ENCODE peak calls at places on chromosomes 5 and 9, in ten cellular contexts. One of them, this sample, is unnamed.

GRCh38 chr5:126267435-126267834 is 155.8 kb upstream of the GRAMD2B start:
- DNase-seq in NT2/D1: no peak
- DNase-seq in stimulated activated CD8-positive, alpha-beta memory T cell treated with anti-CD3 and anti-CD28 coated beads, Interleukin-7, amount 100 ng/mL, for 4 hours: no peak
- DNase-seq in foreskin keratinocyte: no peak
- DNase-seq in iPS-NIHi11: no peak
- DNase-seq in naive thymus-derived CD4-positive, alpha-beta T cell: no peak
- DNase-seq in hypothalamus: no peak
- DNase-seq in AG20443: no peak
- DNase-seq in M059J: peak; percentile 16
- DNase-seq in heart left ventricle: no peak
- DNase-seq in this sample: no peak

GRCh38 chr9:113380869-113381378 is 4.1 kb upstream of the HDHD3 start:
- DNase-seq in NT2/D1: no peak
- DNase-seq in stimulated activated CD8-positive, alpha-beta memory T cell treated with anti-CD3 and anti-CD28 coated beads, Interleukin-7, amount 100 ng/mL, for 4 hours: no peak
- DNase-seq in foreskin keratinocyte: no peak
- DNase-seq in iPS-NIHi11: no peak
- DNase-seq in naive thymus-derived CD4-positive, alpha-beta T cell: no peak
- DNase-seq in hypothalamus: no peak
- DNase-seq in AG20443: no peak
- DNase-seq in M059J: no peak
- DNase-seq in heart left ventricle: no peak
- DNase-seq in this sample: no peak

GRCh38 chr5:74428275-74428674 is 212.3 kb downstream of the ENC1 start:
- DNase-seq in NT2/D1: no peak
- DNase-seq in stimulated activated CD8-positive, alpha-beta memory T cell treated with anti-CD3 and anti-CD28 coated beads, Interleukin-7, amount 100 ng/mL, for 4 hours: no peak
- DNase-seq in foreskin keratinocyte: no peak
- DNase-seq in iPS-NIHi11: no peak
- DNase-seq in naive thymus-derived CD4-positive, alpha-beta T cell: no peak
- DNase-seq in hypothalamus: no peak
- DNase-seq in AG20443: no peak
- DNase-seq in M059J: no peak
- DNase-seq in heart left ventricle: no peak
- DNase-seq in this sample: no peak

GRCh38 chr5:104189031-104189430 is 626.4 kb upstream of the NUDT12 start:
- DNase-seq in NT2/D1: no peak
- DNase-seq in stimulated activated CD8-positive, alpha-beta memory T cell treated with anti-CD3 and anti-CD28 coated beads, Interleukin-7, amount 100 ng/mL, for 4 hours: no peak
- DNase-seq in foreskin keratinocyte: peak; percentile 56
- DNase-seq in iPS-NIHi11: no peak
- DNase-seq in naive thymus-derived CD4-positive, alpha-beta T cell: no peak
- DNase-seq in hypothalamus: no peak
- DNase-seq in AG20443: no peak
- DNase-seq in M059J: peak; percentile 87
- DNase-seq in heart left ventricle: no peak
- DNase-seq in this sample: no peak

GRCh38 chr5:31800351-31800750 is 161.4 kb downstream of the PDZD2 start:
- DNase-seq in NT2/D1: no peak
- DNase-seq in stimulated activated CD8-positive, alpha-beta memory T cell treated with anti-CD3 and anti-CD28 coated beads, Interleukin-7, amount 100 ng/mL, for 4 hours: no peak
- DNase-seq in foreskin keratinocyte: no peak
- DNase-seq in iPS-NIHi11: no peak
- DNase-seq in naive thymus-derived CD4-positive, alpha-beta T cell: no peak
- DNase-seq in hypothalamus: no peak
- DNase-seq in AG20443: no peak
- DNase-seq in M059J: no peak
- DNase-seq in heart left ventricle: no peak
- DNase-seq in this sample: no peak

GRCh38 chr5:91850031-91850430 is 466.9 kb upstream of the ARRDC3 start:
- DNase-seq in NT2/D1: no peak
- DNase-seq in stimulated activated CD8-positive, alpha-beta memory T cell treated with anti-CD3 and anti-CD28 coated beads, Interleukin-7, amount 100 ng/mL, for 4 hours: no peak
- DNase-seq in foreskin keratinocyte: no peak
- DNase-seq in iPS-NIHi11: no peak
- DNase-seq in naive thymus-derived CD4-positive, alpha-beta T cell: no peak
- DNase-seq in hypothalamus: no peak
- DNase-seq in AG20443: no peak
- DNase-seq in M059J: peak; percentile 32
- DNase-seq in heart left ventricle: no peak
- DNase-seq in this sample: no peak

GRCh38 chr5:148725675-148726074 is 71.3 kb upstream of the HTR4 start:
- DNase-seq in NT2/D1: no peak
- DNase-seq in stimulated activated CD8-positive, alpha-beta memory T cell treated with anti-CD3 and anti-CD28 coated beads, Interleukin-7, amount 100 ng/mL, for 4 hours: no peak
- DNase-seq in foreskin keratinocyte: no peak
- DNase-seq in iPS-NIHi11: no peak
- DNase-seq in naive thymus-derived CD4-positive, alpha-beta T cell: no peak
- DNase-seq in hypothalamus: no peak
- DNase-seq in AG20443: no peak
- DNase-seq in M059J: no peak
- DNase-seq in heart left ventricle: no peak
- DNase-seq in this sample: no peak

GRCh38 chr5:20514145-20514544 is 526.1 kb upstream of the CDH18 start:
- DNase-seq in NT2/D1: no peak
- DNase-seq in stimulated activated CD8-positive, alpha-beta memory T cell treated with anti-CD3 and anti-CD28 coated beads, Interleukin-7, amount 100 ng/mL, for 4 hours: no peak
- DNase-seq in foreskin keratinocyte: no peak
- DNase-seq in iPS-NIHi11: no peak
- DNase-seq in naive thymus-derived CD4-positive, alpha-beta T cell: no peak
- DNase-seq in hypothalamus: no peak
- DNase-seq in AG20443: no peak
- DNase-seq in M059J: peak; percentile 57
- DNase-seq in heart left ventricle: no peak
- DNase-seq in this sample: no peak

GRCh38 chr5:104569621-104570020 is 1007.0 kb upstream of the NUDT12 start:
- DNase-seq in NT2/D1: no peak
- DNase-seq in stimulated activated CD8-positive, alpha-beta memory T cell treated with anti-CD3 and anti-CD28 coated beads, Interleukin-7, amount 100 ng/mL, for 4 hours: no peak
- DNase-seq in foreskin keratinocyte: no peak
- DNase-seq in iPS-NIHi11: no peak
- DNase-seq in naive thymus-derived CD4-positive, alpha-beta T cell: no peak
- DNase-seq in hypothalamus: no peak
- DNase-seq in AG20443: no peak
- DNase-seq in M059J: no peak
- DNase-seq in heart left ventricle: no peak
- DNase-seq in this sample: no peak

GRCh38 chr5:111353035-111353434 is 128.9 kb downstream of the CAMK4 start:
- DNase-seq in NT2/D1: no peak
- DNase-seq in stimulated activated CD8-positive, alpha-beta memory T cell treated with anti-CD3 and anti-CD28 coated beads, Interleukin-7, amount 100 ng/mL, for 4 hours: no peak
- DNase-seq in foreskin keratinocyte: no peak
- DNase-seq in iPS-NIHi11: no peak
- DNase-seq in naive thymus-derived CD4-positive, alpha-beta T cell: no peak
- DNase-seq in hypothalamus: no peak
- DNase-seq in AG20443: no peak
- DNase-seq in M059J: no peak
- DNase-seq in heart left ventricle: no peak
- DNase-seq in this sample: no peak

GRCh38 chr5:124512236-124512635 is 234.2 kb downstream of the ZNF608 start:
- DNase-seq in NT2/D1: no peak
- DNase-seq in stimulated activated CD8-positive, alpha-beta memory T cell treated with anti-CD3 and anti-CD28 coated beads, Interleukin-7, amount 100 ng/mL, for 4 hours: no peak
- DNase-seq in foreskin keratinocyte: no peak
- DNase-seq in iPS-NIHi11: no peak
- DNase-seq in naive thymus-derived CD4-positive, alpha-beta T cell: no peak
- DNase-seq in hypothalamus: no peak
- DNase-seq in AG20443: peak; percentile 25
- DNase-seq in M059J: no peak
- DNase-seq in heart left ventricle: peak; percentile 55
- DNase-seq in this sample: no peak

GRCh38 chr5:154589511-154589910 is 111.5 kb upstream of the HAND1 start:
- DNase-seq in NT2/D1: no peak
- DNase-seq in stimulated activated CD8-positive, alpha-beta memory T cell treated with anti-CD3 and anti-CD28 coated beads, Interleukin-7, amount 100 ng/mL, for 4 hours: no peak
- DNase-seq in foreskin keratinocyte: no peak
- DNase-seq in iPS-NIHi11: no peak
- DNase-seq in naive thymus-derived CD4-positive, alpha-beta T cell: no peak
- DNase-seq in hypothalamus: no peak
- DNase-seq in AG20443: no peak
- DNase-seq in M059J: no peak
- DNase-seq in heart left ventricle: no peak
- DNase-seq in this sample: no peak

GRCh38 chr9:137268538-137269201 is 8.9 kb upstream of the TOR4A start:
- DNase-seq in NT2/D1: no peak
- DNase-seq in stimulated activated CD8-positive, alpha-beta memory T cell treated with anti-CD3 and anti-CD28 coated beads, Interleukin-7, amount 100 ng/mL, for 4 hours: no peak
- DNase-seq in foreskin keratinocyte: no peak
- DNase-seq in iPS-NIHi11: no peak
- DNase-seq in naive thymus-derived CD4-positive, alpha-beta T cell: no peak
- DNase-seq in hypothalamus: no peak
- DNase-seq in AG20443: no peak
- DNase-seq in M059J: no peak
- DNase-seq in heart left ventricle: peak; percentile 66
- DNase-seq in this sample: no peak

GRCh38 chr9:34246453-34246852 is 67.6 kb downstream of the UBAP1 start:
- DNase-seq in NT2/D1: no peak
- DNase-seq in stimulated activated CD8-positive, alpha-beta memory T cell treated with anti-CD3 and anti-CD28 coated beads, Interleukin-7, amount 100 ng/mL, for 4 hours: no peak
- DNase-seq in foreskin keratinocyte: no peak
- DNase-seq in iPS-NIHi11: no peak
- DNase-seq in naive thymus-derived CD4-positive, alpha-beta T cell: no peak
- DNase-seq in hypothalamus: no peak
- DNase-seq in AG20443: no peak
- DNase-seq in M059J: peak; percentile 24
- DNase-seq in heart left ventricle: no peak
- DNase-seq in this sample: no peak

GRCh38 chr5:8633259-8633658 is 764.3 kb downstream of the MTRR start:
- DNase-seq in NT2/D1: no peak
- DNase-seq in stimulated activated CD8-positive, alpha-beta memory T cell treated with anti-CD3 and anti-CD28 coated beads, Interleukin-7, amount 100 ng/mL, for 4 hours: no peak
- DNase-seq in foreskin keratinocyte: no peak
- DNase-seq in iPS-NIHi11: no peak
- DNase-seq in naive thymus-derived CD4-positive, alpha-beta T cell: no peak
- DNase-seq in hypothalamus: no peak
- DNase-seq in AG20443: no peak
- DNase-seq in M059J: no peak
- DNase-seq in heart left ventricle: no peak
- DNase-seq in this sample: no peak

GRCh38 chr9:8845376-8845775 is 1045.8 kb upstream of the DMAC1 start:
- DNase-seq in NT2/D1: no peak
- DNase-seq in stimulated activated CD8-positive, alpha-beta memory T cell treated with anti-CD3 and anti-CD28 coated beads, Interleukin-7, amount 100 ng/mL, for 4 hours: no peak
- DNase-seq in foreskin keratinocyte: no peak
- DNase-seq in iPS-NIHi11: no peak
- DNase-seq in naive thymus-derived CD4-positive, alpha-beta T cell: no peak
- DNase-seq in hypothalamus: no peak
- DNase-seq in AG20443: no peak
- DNase-seq in M059J: no peak
- DNase-seq in heart left ventricle: peak; percentile 68
- DNase-seq in this sample: peak; percentile 54

GRCh38 chr9:128055222-128056040 is 11.7 kb downstream of the NAIF1 start:
- DNase-seq in NT2/D1: no peak
- DNase-seq in stimulated activated CD8-positive, alpha-beta memory T cell treated with anti-CD3 and anti-CD28 coated beads, Interleukin-7, amount 100 ng/mL, for 4 hours: no peak
- DNase-seq in foreskin keratinocyte: no peak
- DNase-seq in iPS-NIHi11: no peak
- DNase-seq in naive thymus-derived CD4-positive, alpha-beta T cell: no peak
- DNase-seq in hypothalamus: no peak
- DNase-seq in AG20443: peak; percentile 22
- DNase-seq in M059J: no peak
- DNase-seq in heart left ventricle: peak; percentile 51
- DNase-seq in this sample: no peak

GRCh38 chr9:122007837-122008236 is 85.3 kb downstream of the TTLL11 start:
- DNase-seq in NT2/D1: no peak
- DNase-seq in stimulated activated CD8-positive, alpha-beta memory T cell treated with anti-CD3 and anti-CD28 coated beads, Interleukin-7, amount 100 ng/mL, for 4 hours: no peak
- DNase-seq in foreskin keratinocyte: no peak
- DNase-seq in iPS-NIHi11: no peak
- DNase-seq in naive thymus-derived CD4-positive, alpha-beta T cell: no peak
- DNase-seq in hypothalamus: no peak
- DNase-seq in AG20443: no peak
- DNase-seq in M059J: no peak
- DNase-seq in heart left ventricle: no peak
- DNase-seq in this sample: no peak

GRCh38 chr5:61809651-61810050 is 477.6 kb downstream of the ZSWIM6 start:
- DNase-seq in NT2/D1: no peak
- DNase-seq in stimulated activated CD8-positive, alpha-beta memory T cell treated with anti-CD3 and anti-CD28 coated beads, Interleukin-7, amount 100 ng/mL, for 4 hours: no peak
- DNase-seq in foreskin keratinocyte: peak; percentile 86
- DNase-seq in iPS-NIHi11: no peak
- DNase-seq in naive thymus-derived CD4-positive, alpha-beta T cell: no peak
- DNase-seq in hypothalamus: no peak
- DNase-seq in AG20443: no peak
- DNase-seq in M059J: no peak
- DNase-seq in heart left ventricle: no peak
- DNase-seq in this sample: no peak

GRCh38 chr5:34620185-34620584 is 35.9 kb upstream of the RAI14 start:
- DNase-seq in NT2/D1: no peak
- DNase-seq in stimulated activated CD8-positive, alpha-beta memory T cell treated with anti-CD3 and anti-CD28 coated beads, Interleukin-7, amount 100 ng/mL, for 4 hours: no peak
- DNase-seq in foreskin keratinocyte: no peak
- DNase-seq in iPS-NIHi11: no peak
- DNase-seq in naive thymus-derived CD4-positive, alpha-beta T cell: no peak
- DNase-seq in hypothalamus: no peak
- DNase-seq in AG20443: no peak
- DNase-seq in M059J: no peak
- DNase-seq in heart left ventricle: no peak
- DNase-seq in this sample: no peak

GRCh38 chr9:27125030-27125429 is 16.0 kb downstream of the TEK start:
- DNase-seq in NT2/D1: no peak
- DNase-seq in stimulated activated CD8-positive, alpha-beta memory T cell treated with anti-CD3 and anti-CD28 coated beads, Interleukin-7, amount 100 ng/mL, for 4 hours: no peak
- DNase-seq in foreskin keratinocyte: peak; percentile 99
- DNase-seq in iPS-NIHi11: no peak
- DNase-seq in naive thymus-derived CD4-positive, alpha-beta T cell: no peak
- DNase-seq in hypothalamus: no peak
- DNase-seq in AG20443: peak; percentile 87
- DNase-seq in M059J: peak; percentile 94
- DNase-seq in heart left ventricle: peak; percentile 81
- DNase-seq in this sample: peak; percentile 14

GRCh38 chr5:42994285-42995151 is 45.6 kb downstream of the ANXA2R start:
- DNase-seq in NT2/D1: no peak
- DNase-seq in stimulated activated CD8-positive, alpha-beta memory T cell treated with anti-CD3 and anti-CD28 coated beads, Interleukin-7, amount 100 ng/mL, for 4 hours: peak; percentile 72
- DNase-seq in foreskin keratinocyte: no peak
- DNase-seq in iPS-NIHi11: peak; percentile 40
- DNase-seq in naive thymus-derived CD4-positive, alpha-beta T cell: peak; percentile 82
- DNase-seq in hypothalamus: peak; percentile 22
- DNase-seq in AG20443: peak; percentile 74
- DNase-seq in M059J: peak; percentile 94
- DNase-seq in heart left ventricle: peak; percentile 88
- DNase-seq in this sample: peak; percentile 28

GRCh38 chr5:59099270-59099994 is 516.6 kb downstream of the RAB3C start:
- DNase-seq in NT2/D1: no peak
- DNase-seq in stimulated activated CD8-positive, alpha-beta memory T cell treated with anti-CD3 and anti-CD28 coated beads, Interleukin-7, amount 100 ng/mL, for 4 hours: peak; percentile 20
- DNase-seq in foreskin keratinocyte: peak; percentile 67
- DNase-seq in iPS-NIHi11: no peak
- DNase-seq in naive thymus-derived CD4-positive, alpha-beta T cell: peak; percentile 39
- DNase-seq in hypothalamus: no peak
- DNase-seq in AG20443: peak; percentile 40
- DNase-seq in M059J: peak; percentile 85
- DNase-seq in heart left ventricle: no peak
- DNase-seq in this sample: no peak

GRCh38 chr5:172043822-172044221 is 37.4 kb upstream of the FBXW11 start:
- DNase-seq in NT2/D1: no peak
- DNase-seq in stimulated activated CD8-positive, alpha-beta memory T cell treated with anti-CD3 and anti-CD28 coated beads, Interleukin-7, amount 100 ng/mL, for 4 hours: no peak
- DNase-seq in foreskin keratinocyte: no peak
- DNase-seq in iPS-NIHi11: no peak
- DNase-seq in naive thymus-derived CD4-positive, alpha-beta T cell: no peak
- DNase-seq in hypothalamus: no peak
- DNase-seq in AG20443: no peak
- DNase-seq in M059J: no peak
- DNase-seq in heart left ventricle: no peak
- DNase-seq in this sample: no peak

GRCh38 chr9:117927354-117927753 is 223.2 kb downstream of the TLR4 start:
- DNase-seq in NT2/D1: no peak
- DNase-seq in stimulated activated CD8-positive, alpha-beta memory T cell treated with anti-CD3 and anti-CD28 coated beads, Interleukin-7, amount 100 ng/mL, for 4 hours: no peak
- DNase-seq in foreskin keratinocyte: no peak
- DNase-seq in iPS-NIHi11: peak; percentile 18
- DNase-seq in naive thymus-derived CD4-positive, alpha-beta T cell: no peak
- DNase-seq in hypothalamus: no peak
- DNase-seq in AG20443: no peak
- DNase-seq in M059J: no peak
- DNase-seq in heart left ventricle: no peak
- DNase-seq in this sample: no peak

GRCh38 chr5:143124593-143124992 is 278.9 kb downstream of the NR3C1 start:
- DNase-seq in NT2/D1: no peak
- DNase-seq in stimulated activated CD8-positive, alpha-beta memory T cell treated with anti-CD3 and anti-CD28 coated beads, Interleukin-7, amount 100 ng/mL, for 4 hours: no peak
- DNase-seq in foreskin keratinocyte: no peak
- DNase-seq in iPS-NIHi11: no peak
- DNase-seq in naive thymus-derived CD4-positive, alpha-beta T cell: no peak
- DNase-seq in hypothalamus: no peak
- DNase-seq in AG20443: no peak
- DNase-seq in M059J: peak; percentile 62
- DNase-seq in heart left ventricle: no peak
- DNase-seq in this sample: no peak

GRCh38 chr9:15104826-15105420 is 194.7 kb upstream of the FREM1 start:
- DNase-seq in NT2/D1: peak; percentile 46
- DNase-seq in stimulated activated CD8-positive, alpha-beta memory T cell treated with anti-CD3 and anti-CD28 coated beads, Interleukin-7, amount 100 ng/mL, for 4 hours: peak; percentile 12
- DNase-seq in foreskin keratinocyte: peak; percentile 10
- DNase-seq in iPS-NIHi11: peak; percentile 55
- DNase-seq in naive thymus-derived CD4-positive, alpha-beta T cell: peak; percentile 23
- DNase-seq in hypothalamus: no peak
- DNase-seq in AG20443: peak; percentile 40
- DNase-seq in M059J: peak; percentile 33
- DNase-seq in heart left ventricle: no peak
- DNase-seq in this sample: no peak

GRCh38 chr5:132011561-132012384 is at the start of gene ACSL6:
- DNase-seq in NT2/D1: no peak
- DNase-seq in stimulated activated CD8-positive, alpha-beta memory T cell treated with anti-CD3 and anti-CD28 coated beads, Interleukin-7, amount 100 ng/mL, for 4 hours: no peak
- DNase-seq in foreskin keratinocyte: no peak
- DNase-seq in iPS-NIHi11: peak; percentile 63
- DNase-seq in naive thymus-derived CD4-positive, alpha-beta T cell: peak; percentile 64
- DNase-seq in hypothalamus: no peak
- DNase-seq in AG20443: peak; percentile 52
- DNase-seq in M059J: no peak
- DNase-seq in heart left ventricle: peak; percentile 44
- DNase-seq in this sample: peak; percentile 45

This sample was measured in amygdala.